ENCODE peak calls at places on chromosomes 3 and 15, in nine cellular contexts. One of them, this sample, is unnamed.

GRCh38 chr3:12458901-12459300 is 25.4 kb upstream of the TSEN2 start:
- DNase-seq in COLO829: no peak
- DNase-seq in activated T-cell treated with anti-CD3 and anti-CD28 coated beads, Interleukin-2, amount 50 U/mL, for 72 hours: no peak
- DNase-seq in mesendoderm: no peak
- DNase-seq in heart left ventricle: no peak
- DNase-seq in iPS-NIHi11: peak; percentile 48
- DNase-seq in vagina: no peak
- DNase-seq in activated T-helper 9 cell treated with anti-CD3 and anti-CD28 coated beads, Interleukin-2, amount 50 U/mL, for 16 hours: no peak
- DNase-seq in Right ventricle myocardium superior: no peak
- DNase-seq in this sample: peak; percentile 54

GRCh38 chr15:59622289-59622688 is 10.7 kb downstream of the GCNT3 start:
- DNase-seq in Right ventricle myocardium superior: no peak
- DNase-seq in activated T-helper 9 cell treated with anti-CD3 and anti-CD28 coated beads, Interleukin-2, amount 50 U/mL, for 16 hours: no peak
- DNase-seq in iPS-NIHi11: peak; percentile 76
- DNase-seq in mesendoderm: peak; percentile 71
- DNase-seq in vagina: no peak
- DNase-seq in heart left ventricle: no peak
- DNase-seq in COLO829: peak; percentile 33
- DNase-seq in activated T-cell treated with anti-CD3 and anti-CD28 coated beads, Interleukin-2, amount 50 U/mL, for 72 hours: peak; percentile 70
- DNase-seq in this sample: peak; percentile 79

GRCh38 chr3:121957674-121958419 is 63.6 kb downstream of the SLC15A2 start:
- DNase-seq in COLO829: no peak
- DNase-seq in vagina: no peak
- DNase-seq in heart left ventricle: no peak
- DNase-seq in activated T-cell treated with anti-CD3 and anti-CD28 coated beads, Interleukin-2, amount 50 U/mL, for 72 hours: no peak
- DNase-seq in Right ventricle myocardium superior: no peak
- DNase-seq in activated T-helper 9 cell treated with anti-CD3 and anti-CD28 coated beads, Interleukin-2, amount 50 U/mL, for 16 hours: no peak
- DNase-seq in mesendoderm: no peak
- DNase-seq in iPS-NIHi11: no peak
- DNase-seq in this sample: no peak

GRCh38 chr3:143255725-143256124 is 136.2 kb downstream of the CHST2 start:
- DNase-seq in Right ventricle myocardium superior: no peak
- DNase-seq in activated T-helper 9 cell treated with anti-CD3 and anti-CD28 coated beads, Interleukin-2, amount 50 U/mL, for 16 hours: no peak
- DNase-seq in vagina: peak; percentile 20
- DNase-seq in activated T-cell treated with anti-CD3 and anti-CD28 coated beads, Interleukin-2, amount 50 U/mL, for 72 hours: no peak
- DNase-seq in heart left ventricle: no peak
- DNase-seq in COLO829: no peak
- DNase-seq in iPS-NIHi11: no peak
- DNase-seq in mesendoderm: no peak
- DNase-seq in this sample: no peak

GRCh38 chr15:63370764-63371163 is 10.9 kb downstream of the CA12 start:
- DNase-seq in vagina: no peak
- DNase-seq in activated T-cell treated with anti-CD3 and anti-CD28 coated beads, Interleukin-2, amount 50 U/mL, for 72 hours: no peak
- DNase-seq in COLO829: no peak
- DNase-seq in activated T-helper 9 cell treated with anti-CD3 and anti-CD28 coated beads, Interleukin-2, amount 50 U/mL, for 16 hours: no peak
- DNase-seq in mesendoderm: no peak
- DNase-seq in heart left ventricle: no peak
- DNase-seq in Right ventricle myocardium superior: no peak
- DNase-seq in iPS-NIHi11: no peak
- DNase-seq in this sample: peak; percentile 55

GRCh38 chr3:45736707-45737106 is 47.5 kb downstream of the SACM1L start:
- DNase-seq in mesendoderm: no peak
- DNase-seq in heart left ventricle: no peak
- DNase-seq in COLO829: no peak
- DNase-seq in Right ventricle myocardium superior: no peak
- DNase-seq in iPS-NIHi11: no peak
- DNase-seq in activated T-cell treated with anti-CD3 and anti-CD28 coated beads, Interleukin-2, amount 50 U/mL, for 72 hours: peak; percentile 36
- DNase-seq in activated T-helper 9 cell treated with anti-CD3 and anti-CD28 coated beads, Interleukin-2, amount 50 U/mL, for 16 hours: no peak
- DNase-seq in vagina: no peak
- DNase-seq in this sample: no peak

GRCh38 chr3:46361408-46362283 is 7.7 kb downstream of the CCR2 start:
- DNase-seq in heart left ventricle: no peak
- DNase-seq in Right ventricle myocardium superior: peak; percentile 51
- DNase-seq in activated T-cell treated with anti-CD3 and anti-CD28 coated beads, Interleukin-2, amount 50 U/mL, for 72 hours: no peak
- DNase-seq in mesendoderm: no peak
- DNase-seq in iPS-NIHi11: no peak
- DNase-seq in vagina: no peak
- DNase-seq in COLO829: no peak
- DNase-seq in activated T-helper 9 cell treated with anti-CD3 and anti-CD28 coated beads, Interleukin-2, amount 50 U/mL, for 16 hours: no peak
- DNase-seq in this sample: no peak

GRCh38 chr15:96969892-96970710 is 639.6 kb downstream of the NR2F2 start:
- DNase-seq in activated T-helper 9 cell treated with anti-CD3 and anti-CD28 coated beads, Interleukin-2, amount 50 U/mL, for 16 hours: no peak
- DNase-seq in vagina: no peak
- DNase-seq in mesendoderm: peak; percentile 82
- DNase-seq in Right ventricle myocardium superior: no peak
- DNase-seq in activated T-cell treated with anti-CD3 and anti-CD28 coated beads, Interleukin-2, amount 50 U/mL, for 72 hours: no peak
- DNase-seq in heart left ventricle: no peak
- DNase-seq in COLO829: no peak
- DNase-seq in iPS-NIHi11: no peak
- DNase-seq in this sample: no peak

GRCh38 chr15:68640791-68641331 is 62.1 kb downstream of the CORO2B start:
- DNase-seq in activated T-cell treated with anti-CD3 and anti-CD28 coated beads, Interleukin-2, amount 50 U/mL, for 72 hours: no peak
- DNase-seq in mesendoderm: no peak
- DNase-seq in COLO829: no peak
- DNase-seq in activated T-helper 9 cell treated with anti-CD3 and anti-CD28 coated beads, Interleukin-2, amount 50 U/mL, for 16 hours: no peak
- DNase-seq in Right ventricle myocardium superior: peak; percentile 68
- DNase-seq in vagina: no peak
- DNase-seq in heart left ventricle: no peak
- DNase-seq in iPS-NIHi11: no peak
- DNase-seq in this sample: no peak

GRCh38 chr3:40317061-40317676 is 7.7 kb downstream of the EIF1B start:
- DNase-seq in iPS-NIHi11: peak; percentile 38
- DNase-seq in activated T-helper 9 cell treated with anti-CD3 and anti-CD28 coated beads, Interleukin-2, amount 50 U/mL, for 16 hours: no peak
- DNase-seq in vagina: no peak
- DNase-seq in mesendoderm: peak; percentile 73
- DNase-seq in COLO829: peak; percentile 56
- DNase-seq in Right ventricle myocardium superior: no peak
- DNase-seq in activated T-cell treated with anti-CD3 and anti-CD28 coated beads, Interleukin-2, amount 50 U/mL, for 72 hours: peak; percentile 48
- DNase-seq in heart left ventricle: peak; percentile 30
- DNase-seq in this sample: peak; percentile 91

GRCh38 chr3:136988651-136989050 is 30.9 kb downstream of the IL20RB start:
- DNase-seq in activated T-cell treated with anti-CD3 and anti-CD28 coated beads, Interleukin-2, amount 50 U/mL, for 72 hours: no peak
- DNase-seq in activated T-helper 9 cell treated with anti-CD3 and anti-CD28 coated beads, Interleukin-2, amount 50 U/mL, for 16 hours: no peak
- DNase-seq in COLO829: no peak
- DNase-seq in mesendoderm: no peak
- DNase-seq in vagina: peak; percentile 60
- DNase-seq in Right ventricle myocardium superior: no peak
- DNase-seq in iPS-NIHi11: no peak
- DNase-seq in heart left ventricle: no peak
- DNase-seq in this sample: no peak

GRCh38 chr3:66480666-66481065 is 20.2 kb downstream of the LRIG1 start:
- DNase-seq in mesendoderm: no peak
- DNase-seq in COLO829: no peak
- DNase-seq in activated T-cell treated with anti-CD3 and anti-CD28 coated beads, Interleukin-2, amount 50 U/mL, for 72 hours: peak; percentile 51
- DNase-seq in heart left ventricle: no peak
- DNase-seq in Right ventricle myocardium superior: no peak
- DNase-seq in iPS-NIHi11: no peak
- DNase-seq in vagina: no peak
- DNase-seq in activated T-helper 9 cell treated with anti-CD3 and anti-CD28 coated beads, Interleukin-2, amount 50 U/mL, for 16 hours: no peak
- DNase-seq in this sample: no peak

GRCh38 chr3:189529468-189529867 is 101.7 kb upstream of the TP63 start:
- DNase-seq in activated T-helper 9 cell treated with anti-CD3 and anti-CD28 coated beads, Interleukin-2, amount 50 U/mL, for 16 hours: no peak
- DNase-seq in activated T-cell treated with anti-CD3 and anti-CD28 coated beads, Interleukin-2, amount 50 U/mL, for 72 hours: peak; percentile 10
- DNase-seq in mesendoderm: no peak
- DNase-seq in Right ventricle myocardium superior: no peak
- DNase-seq in heart left ventricle: no peak
- DNase-seq in vagina: no peak
- DNase-seq in COLO829: no peak
- DNase-seq in iPS-NIHi11: no peak
- DNase-seq in this sample: no peak

GRCh38 chr3:133563186-133563591 is 10.3 kb upstream of the CDV3 start:
- DNase-seq in activated T-helper 9 cell treated with anti-CD3 and anti-CD28 coated beads, Interleukin-2, amount 50 U/mL, for 16 hours: no peak
- DNase-seq in COLO829: no peak
- DNase-seq in mesendoderm: no peak
- DNase-seq in iPS-NIHi11: no peak
- DNase-seq in Right ventricle myocardium superior: no peak
- DNase-seq in heart left ventricle: no peak
- DNase-seq in activated T-cell treated with anti-CD3 and anti-CD28 coated beads, Interleukin-2, amount 50 U/mL, for 72 hours: no peak
- DNase-seq in vagina: no peak
- DNase-seq in this sample: no peak

GRCh38 chr15:88231909-88232308 is 24.6 kb downstream of the NTRK3 start:
- DNase-seq in activated T-cell treated with anti-CD3 and anti-CD28 coated beads, Interleukin-2, amount 50 U/mL, for 72 hours: no peak
- DNase-seq in vagina: no peak
- DNase-seq in COLO829: no peak
- DNase-seq in mesendoderm: no peak
- DNase-seq in Right ventricle myocardium superior: no peak
- DNase-seq in activated T-helper 9 cell treated with anti-CD3 and anti-CD28 coated beads, Interleukin-2, amount 50 U/mL, for 16 hours: no peak
- DNase-seq in iPS-NIHi11: no peak
- DNase-seq in heart left ventricle: no peak
- DNase-seq in this sample: no peak

GRCh38 chr3:196749125-196749524 is 9.5 kb downstream of the PAK2 start:
- DNase-seq in activated T-cell treated with anti-CD3 and anti-CD28 coated beads, Interleukin-2, amount 50 U/mL, for 72 hours: no peak
- DNase-seq in heart left ventricle: no peak
- DNase-seq in Right ventricle myocardium superior: no peak
- DNase-seq in activated T-helper 9 cell treated with anti-CD3 and anti-CD28 coated beads, Interleukin-2, amount 50 U/mL, for 16 hours: no peak
- DNase-seq in iPS-NIHi11: no peak
- DNase-seq in vagina: no peak
- DNase-seq in COLO829: no peak
- DNase-seq in mesendoderm: no peak
- DNase-seq in this sample: no peak

GRCh38 chr3:68088216-68088615 is 433.8 kb upstream of the SUCLG2 start:
- DNase-seq in vagina: no peak
- DNase-seq in activated T-helper 9 cell treated with anti-CD3 and anti-CD28 coated beads, Interleukin-2, amount 50 U/mL, for 16 hours: peak; percentile 4
- DNase-seq in mesendoderm: no peak
- DNase-seq in COLO829: no peak
- DNase-seq in heart left ventricle: no peak
- DNase-seq in activated T-cell treated with anti-CD3 and anti-CD28 coated beads, Interleukin-2, amount 50 U/mL, for 72 hours: peak; percentile 17
- DNase-seq in Right ventricle myocardium superior: no peak
- DNase-seq in iPS-NIHi11: no peak
- DNase-seq in this sample: no peak

GRCh38 chr3:13272831-13273603 is 147.1 kb downstream of the NUP210 start:
- DNase-seq in heart left ventricle: no peak
- DNase-seq in COLO829: no peak
- DNase-seq in mesendoderm: no peak
- DNase-seq in Right ventricle myocardium superior: no peak
- DNase-seq in iPS-NIHi11: no peak
- DNase-seq in activated T-helper 9 cell treated with anti-CD3 and anti-CD28 coated beads, Interleukin-2, amount 50 U/mL, for 16 hours: no peak
- DNase-seq in activated T-cell treated with anti-CD3 and anti-CD28 coated beads, Interleukin-2, amount 50 U/mL, for 72 hours: no peak
- DNase-seq in vagina: no peak
- DNase-seq in this sample: no peak

GRCh38 chr15:39506146-39506545 is 74.7 kb upstream of the THBS1 start:
- DNase-seq in heart left ventricle: no peak
- DNase-seq in activated T-cell treated with anti-CD3 and anti-CD28 coated beads, Interleukin-2, amount 50 U/mL, for 72 hours: no peak
- DNase-seq in mesendoderm: no peak
- DNase-seq in activated T-helper 9 cell treated with anti-CD3 and anti-CD28 coated beads, Interleukin-2, amount 50 U/mL, for 16 hours: no peak
- DNase-seq in iPS-NIHi11: no peak
- DNase-seq in vagina: no peak
- DNase-seq in Right ventricle myocardium superior: no peak
- DNase-seq in COLO829: peak; percentile 42
- DNase-seq in this sample: no peak

GRCh38 chr3:9736831-9737230 is 5.3 kb downstream of the BRPF1 start:
- DNase-seq in heart left ventricle: no peak
- DNase-seq in COLO829: no peak
- DNase-seq in activated T-helper 9 cell treated with anti-CD3 and anti-CD28 coated beads, Interleukin-2, amount 50 U/mL, for 16 hours: no peak
- DNase-seq in mesendoderm: no peak
- DNase-seq in vagina: no peak
- DNase-seq in activated T-cell treated with anti-CD3 and anti-CD28 coated beads, Interleukin-2, amount 50 U/mL, for 72 hours: no peak
- DNase-seq in Right ventricle myocardium superior: no peak
- DNase-seq in iPS-NIHi11: no peak
- DNase-seq in this sample: no peak

GRCh38 chr15:72722071-72722696 is 36.2 kb downstream of the BBS4 start:
- DNase-seq in COLO829: peak; percentile 24
- DNase-seq in heart left ventricle: peak; percentile 48
- DNase-seq in Right ventricle myocardium superior: peak; percentile 56
- DNase-seq in activated T-cell treated with anti-CD3 and anti-CD28 coated beads, Interleukin-2, amount 50 U/mL, for 72 hours: peak; percentile 61
- DNase-seq in iPS-NIHi11: peak; percentile 69
- DNase-seq in activated T-helper 9 cell treated with anti-CD3 and anti-CD28 coated beads, Interleukin-2, amount 50 U/mL, for 16 hours: peak; percentile 49
- DNase-seq in mesendoderm: peak; percentile 85
- DNase-seq in vagina: no peak
- DNase-seq in this sample: peak; percentile 94

GRCh38 chr15:61038387-61038786 is 190.7 kb downstream of the RORA start:
- DNase-seq in COLO829: no peak
- DNase-seq in mesendoderm: no peak
- DNase-seq in heart left ventricle: no peak
- DNase-seq in vagina: no peak
- DNase-seq in Right ventricle myocardium superior: no peak
- DNase-seq in activated T-cell treated with anti-CD3 and anti-CD28 coated beads, Interleukin-2, amount 50 U/mL, for 72 hours: no peak
- DNase-seq in activated T-helper 9 cell treated with anti-CD3 and anti-CD28 coated beads, Interleukin-2, amount 50 U/mL, for 16 hours: no peak
- DNase-seq in iPS-NIHi11: no peak
- DNase-seq in this sample: no peak

GRCh38 chr3:100463002-100463401 is 29.4 kb upstream of the TMEM45A start:
- DNase-seq in vagina: no peak
- DNase-seq in mesendoderm: peak; percentile 72
- DNase-seq in iPS-NIHi11: peak; percentile 67
- DNase-seq in COLO829: peak; percentile 79
- DNase-seq in heart left ventricle: no peak
- DNase-seq in Right ventricle myocardium superior: no peak
- DNase-seq in activated T-cell treated with anti-CD3 and anti-CD28 coated beads, Interleukin-2, amount 50 U/mL, for 72 hours: peak; percentile 32
- DNase-seq in activated T-helper 9 cell treated with anti-CD3 and anti-CD28 coated beads, Interleukin-2, amount 50 U/mL, for 16 hours: no peak
- DNase-seq in this sample: peak; percentile 83

GRCh38 chr15:34161329-34161953 is 48.5 kb downstream of the KATNBL1 start:
- DNase-seq in activated T-cell treated with anti-CD3 and anti-CD28 coated beads, Interleukin-2, amount 50 U/mL, for 72 hours: no peak
- DNase-seq in activated T-helper 9 cell treated with anti-CD3 and anti-CD28 coated beads, Interleukin-2, amount 50 U/mL, for 16 hours: no peak
- DNase-seq in vagina: no peak
- DNase-seq in COLO829: no peak
- DNase-seq in Right ventricle myocardium superior: no peak
- DNase-seq in iPS-NIHi11: no peak
- DNase-seq in heart left ventricle: no peak
- DNase-seq in mesendoderm: peak; percentile 10
- DNase-seq in this sample: peak; percentile 28

GRCh38 chr3:78258798-78259197 is 1218.9 kb downstream of the ROBO2 start:
- DNase-seq in mesendoderm: peak; percentile 75
- DNase-seq in activated T-helper 9 cell treated with anti-CD3 and anti-CD28 coated beads, Interleukin-2, amount 50 U/mL, for 16 hours: no peak
- DNase-seq in iPS-NIHi11: no peak
- DNase-seq in activated T-cell treated with anti-CD3 and anti-CD28 coated beads, Interleukin-2, amount 50 U/mL, for 72 hours: no peak
- DNase-seq in COLO829: no peak
- DNase-seq in vagina: no peak
- DNase-seq in heart left ventricle: no peak
- DNase-seq in Right ventricle myocardium superior: no peak
- DNase-seq in this sample: no peak

This sample was measured in GM23338.